ENCODE peak calls at places on chromosome 21, in ten cellular contexts. J is kidney, Q is adrenal gland, B is breast epithelium, G is upper lobe of right lung, Z is neural progenitor cell, U is cardiac muscle cell, S is SJSA1, I is right lobe of liver, E is GM23248. L is an unnamed sample. For H3K9me3 and H3K4me1, the result is how much of the 10 kb centered on the place peaks cover.

GRCh38 chr21:35016517-35017188 is 32.4 kb downstream of the RUNX1 start:
- DNase-seq in Q (no peak), B (no peak), I (no peak), G (no peak), U (no peak), S (no peak), E (no peak), Z (no peak), J (no peak), L (peak)

GRCh38 chr21:25639922-25640670 is 1.0 kb downstream of the JAM2 start:
- DNase-seq in B (no peak), S (no peak), Z (peak), U (no peak), E (peak), G (no peak), I (no peak), Q (peak), J (peak), L (no peak)

GRCh38 chr21:32329776-32330175 is 31.1 kb downstream of the MRAP start:
- DNase-seq in S (no peak), B (no peak), Z (no peak), G (no peak), U (peak), E (peak), J (no peak), I (no peak), Q (no peak), L (no peak)

GRCh38 chr21:31334648-31335121 is 9.4 kb downstream of the TIAM1 start:
- DNase-seq in Z (no peak), I (no peak), B (no peak), J (no peak), U (no peak), Q (no peak), S (no peak), G (no peak), E (no peak), L (no peak)

GRCh38 chr21:26110703-26111102 is 59.9 kb downstream of the APP start:
- DNase-seq in J (no peak), I (no peak), Z (no peak), E (no peak), S (no peak), G (no peak), U (no peak), B (no peak), Q (no peak), L (no peak)

GRCh38 chr21:36548866-36549265 is 68.9 kb upstream of the CLDN14 start:
- DNase-seq in G (no peak), U (no peak), B (no peak), Q (no peak), S (no peak), Z (no peak), I (no peak), E (no peak), J (no peak), L (peak)

GRCh38 chr21:44836666-44837471 is 19.0 kb upstream of the SUMO3 start:
- DNase-seq in Q (peak), I (peak), G (no peak), J (peak), U (peak), S (no peak), Z (no peak), E (peak), B (no peak), L (no peak)

GRCh38 chr21:35850029-35850428 is 210.3 kb downstream of the SETD4 start:
- DNase-seq in E (peak), U (peak), J (no peak), Z (no peak), S (no peak), G (no peak), B (no peak), I (no peak), Q (no peak), L (no peak)

GRCh38 chr21:45365608-45366241 is 39.2 kb upstream of the COL18A1 start:
- DNase-seq in B (no peak), I (no peak), U (peak), G (no peak), Q (no peak), E (peak), J (peak), Z (peak), S (peak), L (no peak)

GRCh38 chr21:27571706-27572105 is 604.8 kb upstream of the ADAMTS5 start:
- DNase-seq in G (no peak), Z (no peak), J (no peak), E (peak), Q (no peak), S (no peak), B (no peak), I (no peak), U (no peak), L (no peak)

GRCh38 chr21:28485301-28486022 is 507.2 kb downstream of the LTN1 start:
- DNase-seq in S (no peak), I (no peak), E (peak), Q (no peak), U (peak), G (no peak), Z (no peak), B (no peak), J (no peak), L (no peak)

GRCh38 chr21:26199471-26199870 is 28.9 kb upstream of the APP start:
- DNase-seq in U (peak), B (no peak), I (no peak), J (no peak), S (no peak), Z (no peak), Q (no peak), E (peak), G (no peak), L (no peak)

GRCh38 chr21:35005077-35005476 is 44.0 kb downstream of the RUNX1 start:
- DNase-seq in Q (no peak), I (no peak), B (no peak), E (peak), G (no peak), Z (no peak), U (no peak), S (no peak), J (no peak), L (no peak)

GRCh38 chr21:35988396-35989140 is 71.8 kb downstream of the SETD4 start:
- DNase-seq in I (no peak), B (no peak), S (no peak), Q (no peak), J (no peak), Z (no peak), E (no peak), G (no peak), U (no peak), L (no peak)

GRCh38 chr21:29419422-29419821 is 120.7 kb downstream of the BACH1 start:
- DNase-seq in G (no peak), U (no peak), B (no peak), Z (no peak), Q (no peak), J (no peak), I (no peak), S (no peak), E (no peak), L (no peak)

GRCh38 chr21:37496972-37497371 is 130.4 kb downstream of the DYRK1A start:
- DNase-seq in S (no peak), E (peak), I (no peak), U (peak), G (no peak), Q (no peak), J (no peak), Z (no peak), B (no peak), L (no peak)

GRCh38 chr21:45153358-45154318 is 79.3 kb downstream of the ADARB1 start:
- DNase-seq in B (peak), G (no peak), U (no peak), S (peak), I (no peak), Q (no peak), J (no peak), E (peak), Z (no peak), L (peak)

GRCh38 chr21:8988696-8989095 is 1532.7 kb upstream of the TPTE start:
- DNase-seq in S (no peak), G (no peak), E (no peak), J (no peak), Q (no peak), I (no peak), B (no peak), Z (no peak), U (no peak), L (no peak)

GRCh38 chr21:32834825-32835224 is 63.3 kb upstream of the PAXBP1 start:
- DNase-seq in Q (no peak), S (no peak), J (no peak), E (no peak), G (no peak), I (no peak), U (no peak), Z (peak), B (no peak), L (no peak)

GRCh38 chr21:43906585-43907370 is 41.8 kb downstream of the AGPAT3 start:
- DNase-seq in B (no peak), G (peak), U (no peak), S (no peak), J (peak), I (no peak), E (no peak), Q (no peak), Z (no peak), L (no peak)

GRCh38 chr21:44785620-44786344 is 15.8 kb downstream of the UBE2G2 start:
- DNase-seq in S (no peak), J (no peak), B (no peak), G (no peak), Q (no peak), E (no peak), I (no peak), Z (no peak), U (peak), L (no peak)

GRCh38 chr21:41622831-41623548 is 115.0 kb upstream of the TMPRSS2 start:
- DNase-seq in G (no peak), Z (no peak), U (no peak), B (no peak), E (peak), S (peak), I (no peak), Q (no peak), J (no peak), L (no peak)

GRCh38 chr21:33985117-33986050 is 69.8 kb upstream of the ATP5PO start:
- DNase-seq in J (no peak), Z (no peak), G (no peak), S (no peak), I (no peak), Q (no peak), B (no peak), U (no peak), E (no peak), L (no peak)

GRCh38 chr21:37614351-37614875 is 247.8 kb downstream of the DYRK1A start:
- DNase-seq in I (no peak), S (no peak), G (no peak), U (no peak), E (no peak), Q (no peak), B (no peak), Z (no peak), J (no peak), L (no peak)

GRCh38 chr21:45642122-45642813 is 1.3 kb upstream of the PCBP3 start:
- DNase-seq in I (peak), S (no peak), J (peak), B (no peak), Z (peak), G (no peak), Q (peak), E (peak), U (peak), L (no peak)

GRCh38 chr21:22154579-22155274 is 1156.5 kb downstream of the NCAM2 start:
- DNase-seq in G (no peak), Q (no peak), S (no peak), B (no peak), I (no peak), E (no peak), J (no peak), U (no peak), Z (no peak), L (no peak)

GRCh38 chr21:44078411-44078981 is 28.7 kb upstream of the PWP2 start:
- DNase-seq in U (no peak), Z (no peak), Q (no peak), S (no peak), I (no peak), G (no peak), J (no peak), B (no peak), E (no peak), L (no peak)

GRCh38 chr21:33682992-33683627 is 40.8 kb downstream of the ITSN1 start:
- DNase-seq in B (no peak), J (no peak), Z (no peak), Q (peak), S (peak), I (no peak), G (no peak), E (peak), U (peak), L (no peak)

GRCh38 chr21:26909972-26910371 is 56.9 kb downstream of the ADAMTS5 start:
- DNase-seq in E (peak), J (no peak), Z (peak), S (peak), Q (no peak), G (no peak), U (peak), I (no peak), B (no peak), L (no peak)

GRCh38 chr21:22352088-22352487 is 1353.9 kb downstream of the NCAM2 start:
- DNase-seq in S (no peak), I (no peak), U (no peak), J (no peak), G (no peak), B (no peak), Z (no peak), Q (no peak), E (no peak), L (no peak)

GRCh38 chr21:37437376-37438080 is 71.0 kb downstream of the DYRK1A start:
- DNase-seq in E (peak), I (no peak), G (no peak), Q (no peak), J (no peak), B (no peak), U (no peak), S (no peak), Z (no peak), L (no peak)

GRCh38 chr21:40846566-40847411 is at the start of gene DSCAM:
- DNase-seq in E (no peak), J (no peak), S (no peak), Z (peak), G (no peak), I (no peak), B (no peak), Q (no peak), U (no peak), L (no peak)

GRCh38 chr21:35416866-35417453 is 367.9 kb upstream of the RUNX1 start:
- DNase-seq in B (no peak), J (no peak), U (no peak), Q (no peak), I (no peak), G (no peak), Z (no peak), S (no peak), E (no peak), L (no peak)

GRCh38 chr21:36129219-36129618 is 5.7 kb upstream of the CBR3 start:
- DNase-seq in Q (no peak), S (no peak), E (no peak), Z (no peak), I (no peak), B (peak), G (no peak), U (no peak), J (no peak), L (no peak)

GRCh38 chr21:24025101-24025500 is 1582.2 kb downstream of the MRPL39 start:
- DNase-seq in S (no peak), U (no peak), B (no peak), Z (no peak), I (no peak), J (no peak), Q (no peak), G (no peak), E (no peak), L (no peak)

GRCh38 chr21:24023402-24023801 is 1583.9 kb downstream of the MRPL39 start:
- DNase-seq in S (no peak), B (no peak), Q (no peak), G (no peak), Z (no peak), I (no peak), J (no peak), U (no peak), E (no peak), L (no peak)

GRCh38 chr21:24023936-24024335 is 1583.3 kb downstream of the MRPL39 start:
- DNase-seq in S (no peak), E (no peak), U (no peak), J (no peak), G (no peak), I (no peak), B (no peak), Q (no peak), Z (no peak), L (no peak)
- H3K9me3 ChIP-seq in S (under half), E (under half), U (under half), J (under half), G (under half), I (under half), B (under half), Q (under half), Z (under half), L (under half)

DNA sequence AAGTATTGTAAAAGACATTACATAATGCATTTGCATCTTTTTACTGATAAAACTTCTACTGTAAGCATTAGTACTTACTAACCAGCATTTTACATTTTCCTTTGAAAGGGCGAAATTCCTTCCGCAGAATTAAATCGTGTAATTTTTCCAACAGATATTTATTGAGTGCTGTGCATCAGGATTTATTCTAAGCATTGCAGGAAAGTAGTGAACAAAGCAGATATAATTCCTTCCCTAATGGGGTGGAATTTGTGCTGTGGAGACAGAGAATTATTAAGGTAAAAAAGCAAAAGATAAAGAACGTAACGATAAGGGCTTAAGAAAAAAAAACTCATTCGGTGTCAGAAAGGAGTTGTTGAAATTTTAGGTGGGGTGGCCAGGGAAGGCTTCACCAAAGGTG is 7.6 kb upstream of the ETS2 start:
- DNase-seq in G (no peak), S (no peak), U (no peak), Q (no peak), E (no peak), I (no peak), Z (no peak), B (no peak), J (no peak), L (no peak)
- H3K4me1 ChIP-seq in G (under half), S (under half), U (under half), Q (under half), E (under half), I (under half), Z (under half), B (under half), J (under half), L (under half)

GRCh38 chr21:15247613-15248012 is 182.8 kb upstream of the NRIP1 start:
- DNase-seq in S (no peak), B (no peak), I (no peak), Z (no peak), Q (no peak), E (peak), G (no peak), U (no peak), J (no peak), L (no peak)
- H3K9me3 ChIP-seq in S (under half), B (under half), I (under half), Z (under half), Q (under half), E (under half), G (under half), U (under half), J (under half), L (under half)

GRCh38 chr21:42671778-42672593 is 18.6 kb downstream of the PDE9A start:
- DNase-seq in B (no peak), Q (no peak), Z (no peak), E (no peak), J (no peak), U (no peak), G (no peak), S (peak), I (no peak), L (no peak)
- H3K4me1 ChIP-seq in B (under half), Q (under half), Z (half or more), E (under half), J (under half), U (under half), G (under half), S (under half), I (under half), L (under half)

GRCh38 chr21:18764720-18765119 is 361.1 kb upstream of the TMPRSS15 start:
- DNase-seq in Z (no peak), G (no peak), Q (no peak), J (no peak), I (no peak), B (no peak), U (no peak), E (no peak), S (no peak), L (no peak)

GRCh38 chr21:18759751-18760161 is 356.2 kb upstream of the TMPRSS15 start:
- DNase-seq in I (no peak), B (no peak), E (no peak), G (no peak), U (no peak), J (no peak), Q (no peak), Z (no peak), S (no peak), L (no peak)

GRCh38 chr21:18759267-18759666 is 355.7 kb upstream of the TMPRSS15 start:
- DNase-seq in I (no peak), E (no peak), Z (no peak), S (no peak), Q (no peak), G (no peak), U (no peak), J (no peak), B (no peak), L (no peak)

DNA sequence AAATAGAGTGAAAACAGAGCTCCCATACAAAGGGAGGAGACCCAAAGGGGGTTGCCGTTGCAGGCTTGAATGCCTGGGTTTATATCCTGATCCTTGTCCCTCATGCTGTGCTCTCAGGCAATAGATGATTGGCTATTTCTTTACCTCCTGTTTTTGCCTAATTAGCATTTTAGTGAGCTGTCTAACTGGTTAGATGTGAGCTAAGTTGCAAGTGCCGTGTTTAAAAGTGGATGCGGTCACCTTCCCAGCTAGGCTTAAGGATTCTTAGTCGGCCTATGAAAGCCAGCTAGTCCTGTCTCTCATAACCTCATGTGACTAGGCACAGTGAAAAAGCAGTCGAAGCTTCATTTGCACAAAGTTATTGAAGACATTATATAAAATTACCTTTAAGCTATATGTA is 356.7 kb upstream of the TMPRSS15 start:
- DNase-seq in Q (no peak), G (no peak), U (no peak), J (no peak), E (no peak), S (no peak), Z (no peak), B (no peak), I (no peak), L (no peak)
- H3K9me3 ChIP-seq in Q (under half), G (under half), U (under half), J (under half), E (under half), S (under half), Z (under half), B (under half), I (under half), L (under half)

GRCh38 chr21:14979264-14979663 is 85.5 kb downstream of the NRIP1 start:
- DNase-seq in G (no peak), B (no peak), J (no peak), U (no peak), S (no peak), Q (no peak), E (no peak), Z (no peak), I (no peak), L (no peak)

GRCh38 chr21:14981246-14981645 is 83.6 kb downstream of the NRIP1 start:
- DNase-seq in B (no peak), S (no peak), E (no peak), Q (no peak), J (no peak), U (no peak), G (no peak), I (no peak), Z (no peak), L (no peak)

GRCh38 chr21:14977814-14978213 is 87.0 kb downstream of the NRIP1 start:
- DNase-seq in S (no peak), Q (no peak), E (no peak), J (no peak), B (no peak), G (no peak), I (no peak), Z (no peak), U (no peak), L (no peak)

GRCh38 chr21:14985306-14985705 is 79.5 kb downstream of the NRIP1 start:
- DNase-seq in J (no peak), E (no peak), B (no peak), Q (no peak), Z (no peak), I (no peak), U (no peak), G (no peak), S (no peak), L (no peak)

DNA sequence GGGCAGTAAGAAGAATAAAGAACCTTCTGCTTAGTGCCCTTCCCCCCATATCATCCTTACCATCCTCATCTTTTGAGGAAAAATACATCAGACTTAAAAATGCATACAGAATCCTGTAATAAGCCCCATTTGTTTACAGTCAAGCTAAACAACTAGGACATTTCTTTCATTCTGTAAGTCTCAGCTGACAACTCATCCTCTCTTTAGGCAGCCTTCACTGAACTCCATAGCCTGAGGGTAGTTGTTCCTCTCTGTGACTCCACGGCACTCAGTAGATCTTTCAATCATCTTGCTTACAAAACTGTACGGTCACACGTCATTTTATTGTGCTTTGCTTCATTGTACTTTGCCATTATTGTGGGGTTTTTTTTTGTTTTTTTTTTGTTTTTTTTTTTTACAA is 82.5 kb downstream of the NRIP1 start:
- DNase-seq in E (no peak), U (no peak), G (no peak), I (no peak), J (no peak), B (no peak), Z (no peak), Q (no peak), S (peak), L (no peak)
- H3K4me1 ChIP-seq in E (under half), U (under half), G (under half), I (under half), J (under half), B (under half), Z (under half), Q (under half), S (under half), L (under half)